ENCODE peak calls at places on chromosomes 4 and X, in four cellular contexts. I is HepG2, K is K562, Y is GM12878. L is an unnamed sample.

GRCh38 chr4:79141530-79141929 is 184.3 kb downstream of the NAA11 start:
- DNase-seq in K (no peak), Y (no peak), I (peak), L (peak)

GRCh38 chr4:35541146-35541887 is 703.0 kb downstream of the ARAP2 start:
- DNase-seq in K (no peak), Y (no peak), I (no peak), L (no peak)

GRCh38 chr4:80709082-80709869 is 321.2 kb upstream of the BMP3 start:
- DNase-seq in K (no peak), I (no peak), Y (no peak), L (no peak)

GRCh38 chrX:17441965-17442364 is 67.0 kb downstream of the NHS start:
- DNase-seq in Y (no peak), K (no peak), I (no peak), L (no peak)

GRCh38 chrX:131277543-131278115 is 11.5 kb downstream of the IGSF1 start:
- DNase-seq in Y (no peak), I (no peak), K (no peak), L (no peak)

GRCh38 chr4:95219109-95219508 is 329.7 kb downstream of the UNC5C start:
- DNase-seq in K (no peak), I (no peak), Y (no peak), L (no peak)

GRCh38 chr4:140637836-140638235 is 69.1 kb upstream of the UCP1 start:
- DNase-seq in Y (no peak), K (peak), I (peak), L (no peak)

GRCh38 chr4:69858683-69859082 is 1.3 kb downstream of the SULT1E1 start:
- DNase-seq in Y (no peak), I (no peak), K (no peak), L (no peak)

GRCh38 chrX:120797201-120797938 is 78.3 kb downstream of the CT47B1 start:
- DNase-seq in I (no peak), K (no peak), Y (no peak), L (no peak)

GRCh38 chr4:141074098-141074878 is 59.0 kb downstream of the RNF150 start:
- DNase-seq in K (no peak), Y (no peak), I (no peak), L (no peak)

GRCh38 chr4:15035152-15035551 is 32.9 kb downstream of the CPEB2 start:
- DNase-seq in Y (no peak), K (no peak), I (peak), L (no peak)

GRCh38 chrX:74636749-74637314 is 22.4 kb upstream of the RLIM start:
- DNase-seq in Y (no peak), I (no peak), K (no peak), L (no peak)

GRCh38 chrX:140050906-140051305 is 85.6 kb upstream of the CXorf66 start:
- DNase-seq in K (no peak), I (no peak), Y (no peak), L (no peak)

GRCh38 chrX:148049441-148049840 is 68.3 kb downstream of the FMR1NB start:
- DNase-seq in K (peak), Y (no peak), I (peak), L (no peak)

GRCh38 chrX:9708086-9708485 is 57.6 kb downstream of the GPR143 start:
- DNase-seq in Y (no peak), I (no peak), K (no peak), L (no peak)

GRCh38 chr4:83267121-83267834 is 17.3 kb downstream of the COQ2 start:
- DNase-seq in K (no peak), Y (no peak), I (no peak), L (no peak)

GRCh38 chr4:11729548-11729947 is 300.9 kb upstream of the HS3ST1 start:
- DNase-seq in K (no peak), Y (no peak), I (no peak), L (no peak)

GRCh38 chr4:148345509-148345908 is 96.7 kb downstream of the NR3C2 start:
- DNase-seq in I (no peak), Y (no peak), K (no peak), L (no peak)

GRCh38 chr4:120730777-120731320 is 191.7 kb downstream of the PRDM5 start:
- DNase-seq in K (no peak), Y (no peak), I (no peak), L (no peak)

GRCh38 chr4:72302981-72303704 is 265.9 kb downstream of the ADAMTS3 start:
- DNase-seq in K (peak), Y (no peak), I (peak), L (peak)

GRCh38 chr4:129822708-129823504 is 727.0 kb downstream of the C4orf33 start:
- DNase-seq in I (no peak), K (no peak), Y (no peak), L (no peak)

GRCh38 chrX:40734956-40735317 is 405 bp downstream of the MED14 start:
- DNase-seq in I (no peak), K (no peak), Y (no peak), L (no peak)

GRCh38 chrX:105299286-105299685 is 78.8 kb upstream of the TEX13A start:
- DNase-seq in K (no peak), Y (no peak), I (no peak), L (no peak)

GRCh38 chr4:156763511-156763910 is 208.1 kb downstream of the PDGFC start:
- DNase-seq in I (no peak), K (no peak), Y (no peak), L (no peak)

GRCh38 chr4:56786955-56787354 is 34.5 kb downstream of the SPINK2 start:
- DNase-seq in I (no peak), K (no peak), Y (no peak), L (no peak)

GRCh38 chr4:133868856-133869255 is 332.7 kb downstream of the PABPC4L start:
- DNase-seq in Y (no peak), K (no peak), I (no peak), L (no peak)

GRCh38 chr4:88728146-88728545 is 30.5 kb upstream of the NAP1L5 start:
- DNase-seq in I (no peak), Y (no peak), K (no peak), L (no peak)

GRCh38 chr4:145828802-145829485 is 109.7 kb downstream of the ZNF827 start:
- DNase-seq in I (no peak), Y (no peak), K (no peak), L (no peak)

GRCh38 chr4:99658666-99659065 is 1.0 kb upstream of the C4orf54 start:
- DNase-seq in Y (no peak), I (no peak), K (no peak), L (no peak)

GRCh38 chrX:37077646-37078433 is 69.7 kb downstream of the FAM47C start:
- DNase-seq in I (no peak), K (no peak), Y (no peak), L (no peak)

GRCh38 chrX:138945219-138945618 is 233.7 kb upstream of the FGF13 start:
- DNase-seq in I (no peak), K (no peak), Y (no peak), L (no peak)

GRCh38 chrX:25207803-25208202 is 192.0 kb upstream of the ARX start:
- DNase-seq in I (no peak), K (no peak), Y (no peak), L (no peak)

GRCh38 chrX:75155830-75156525 is at the start of gene ABCB7:
- DNase-seq in I (peak), Y (peak), K (peak), L (peak)

DNA sequence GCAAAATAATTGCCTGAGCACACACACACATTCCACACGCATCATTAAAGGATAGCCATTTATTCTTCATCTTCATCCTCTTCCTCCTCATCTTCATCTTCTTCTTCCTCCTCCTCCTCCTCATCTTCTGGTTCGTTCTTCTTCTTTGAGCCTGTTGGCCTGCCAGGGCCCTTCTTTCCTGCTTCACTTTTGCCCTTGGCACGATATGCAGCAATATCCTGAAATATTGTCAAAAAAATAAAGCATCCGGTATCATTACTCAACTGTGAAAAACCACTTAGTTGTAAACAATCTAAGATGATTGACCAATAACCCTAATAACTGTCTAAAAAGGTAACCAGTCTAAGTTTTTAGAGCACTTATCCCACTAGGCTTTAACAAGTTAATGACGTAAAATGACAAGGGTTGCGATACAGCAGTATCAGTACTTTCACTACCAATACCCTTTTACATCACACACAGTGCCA is 2.1 kb downstream of the HMGB2 start:
- DNase-seq in I (no peak), Y (no peak), K (no peak), L (no peak)
- TF ChIP-seq SP1 in I (no peak), Y (no peak), K (no peak), L (no peak)

DNA sequence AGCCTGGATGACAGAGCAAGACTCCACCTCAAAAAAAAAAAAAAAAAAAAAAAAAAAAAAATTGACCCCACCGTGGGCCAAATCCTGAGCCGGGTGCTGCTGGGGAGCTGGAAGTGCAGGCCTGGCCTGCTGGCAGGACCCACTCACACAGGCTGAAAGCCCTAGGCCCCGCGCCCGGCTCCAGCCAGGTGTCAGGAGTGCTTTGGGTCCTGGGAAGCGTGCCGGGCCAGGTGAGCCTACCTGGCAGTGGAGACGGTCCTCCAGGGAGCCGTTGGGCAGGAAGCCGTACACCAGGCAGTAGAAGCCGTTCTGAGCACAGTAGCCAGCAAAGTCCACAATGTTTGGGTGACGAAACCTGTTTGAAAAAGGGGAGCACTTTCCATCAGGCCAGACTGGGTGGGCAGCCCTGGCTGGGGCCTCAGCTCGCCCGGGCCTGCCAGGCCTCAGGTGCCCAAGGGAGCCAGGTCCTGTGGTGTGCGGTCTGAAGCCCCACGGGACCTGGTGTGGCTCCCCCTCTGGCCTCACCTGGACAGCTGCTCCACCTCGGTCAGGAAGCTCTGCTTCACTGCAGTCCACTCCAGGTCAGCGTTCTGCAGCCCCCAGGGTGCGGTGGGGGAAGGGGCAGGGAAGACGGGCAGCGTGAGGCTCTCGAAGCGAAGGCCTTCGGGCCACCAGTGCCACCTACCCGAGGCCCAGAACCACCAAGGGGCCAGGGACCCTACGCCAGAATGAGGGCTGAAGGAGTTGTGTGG is 1.8 kb downstream of the IRAK1 start:
- DNase-seq in Y (no peak), I (no peak), K (no peak), L (no peak)
- TF ChIP-seq SRF in Y (no peak), I (no peak), K (no peak), L (no peak)

DNA sequence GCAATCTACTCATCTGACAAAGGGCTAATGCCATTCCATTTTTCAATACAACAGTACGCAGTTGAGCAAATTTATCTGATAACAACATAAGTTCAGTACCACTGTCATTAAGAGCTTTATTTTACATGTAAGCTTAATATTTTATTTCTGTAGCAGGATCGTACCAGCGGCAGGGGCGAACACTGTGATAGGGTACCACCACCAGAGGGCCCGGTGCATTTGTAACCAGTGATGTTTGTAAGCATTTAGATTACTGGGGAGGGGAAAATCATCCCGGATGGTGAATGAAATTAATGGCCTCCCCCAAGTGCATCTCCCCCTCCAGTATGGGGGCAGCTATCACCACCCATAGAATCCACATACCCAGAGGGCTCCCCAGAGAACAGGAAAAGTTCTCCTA is 179.0 kb downstream of the ADGRA3 start:
- DNase-seq in I (no peak), K (no peak), Y (no peak), L (no peak)
- TF ChIP-seq HDAC6 in I (no peak), K (no peak), Y (no peak), L (no peak)

GRCh38 chrX:153184787-153185186 is 5.7 kb downstream of the MAGEA1 start:
- DNase-seq in I (no peak), Y (no peak), K (no peak), L (no peak)

GRCh38 chrX:153190384-153190783 is 11.3 kb downstream of the MAGEA1 start:
- DNase-seq in Y (no peak), I (no peak), K (no peak), L (no peak)
- TF ChIP-seq SP1 in Y (no peak), I (no peak), K (no peak), L (no peak)

DNA sequence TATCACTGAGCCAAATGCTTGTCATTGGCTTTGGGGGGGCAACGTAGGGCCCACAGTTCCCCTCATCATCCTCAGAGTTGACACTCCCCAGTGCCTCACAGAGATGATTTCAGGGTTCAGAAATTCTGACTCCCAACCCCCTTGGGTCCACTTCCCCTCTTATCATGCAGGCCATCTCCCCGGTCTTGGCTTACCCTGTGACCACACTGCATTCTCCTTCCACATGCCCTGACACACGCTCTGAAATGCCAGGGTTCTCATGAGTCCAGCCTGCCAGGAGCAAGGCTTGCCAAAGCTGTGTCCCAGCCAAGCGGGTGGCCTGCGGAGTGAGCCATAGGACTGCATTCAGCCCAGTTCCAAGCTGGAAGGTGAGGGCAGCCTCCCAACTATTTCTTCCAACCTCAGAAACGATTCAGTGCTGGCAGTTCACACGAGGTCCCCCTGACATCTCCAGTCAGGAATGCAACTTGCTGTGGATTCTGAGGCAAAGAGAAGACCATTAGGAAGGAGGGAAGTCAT is 101.2 kb downstream of the SMIM20 start:
- DNase-seq in Y (no peak), I (no peak), K (no peak), L (no peak)
- TF ChIP-seq SRF in Y (no peak), I (no peak), K (no peak), L (no peak)

L was measured in H1.